ENCODE peak calls at places on chromosomes 12 and 14, in four cellular contexts. B, U, Q and L are unnamed samples.

GRCh38 chr12:127191124-127191523 is 1075.8 kb upstream of the TMEM132C start:
- ATAC-seq in Q (no peak), U (no peak), B (peak; percentile 72), L (no peak)

GRCh38 chr14:40309124-40309523 is 876.9 kb upstream of the FBXO33 start:
- ATAC-seq in Q (no peak), B (no peak), U (no peak), L (no peak)

GRCh38 chr14:96902004-96902403 is 104.8 kb downstream of the VRK1 start:
- ATAC-seq in Q (no peak), U (no peak), B (no peak), L (no peak)

GRCh38 chr12:4106617-4107016 is 166.9 kb upstream of the CCND2 start:
- ATAC-seq in U (peak; percentile 23), B (no peak), Q (peak; percentile 72), L (no peak)

GRCh38 chr12:89309815-89310214 is 42.5 kb downstream of the DUSP6 start:
- ATAC-seq in U (no peak), B (no peak), Q (peak; percentile 29), L (peak; percentile 65)

GRCh38 chr12:111068281-111068680 is 147.9 kb upstream of the MYL2 start:
- ATAC-seq in Q (peak; percentile 29), B (no peak), U (peak; percentile 17), L (no peak)

GRCh38 chr14:106277503-106277902 is 751.1 kb downstream of the TMEM121 start:
- ATAC-seq in Q (no peak), U (no peak), B (no peak), L (no peak)

GRCh38 chr14:79101388-79101787 is 931.2 kb downstream of the NRXN3 start:
- ATAC-seq in U (no peak), B (no peak), Q (no peak), L (no peak)

GRCh38 chr12:79690156-79690605 is 583 bp downstream of the PAWR start:
- ATAC-seq in U (peak; percentile 6), B (peak; percentile 1), Q (no peak), L (peak; percentile 10)

GRCh38 chr14:23727566-23728335 is 91.6 kb downstream of the DHRS2 start:
- ATAC-seq in Q (peak; percentile 58), B (peak; percentile 69), U (no peak), L (no peak)

GRCh38 chr14:103196716-103197115 is 73.5 kb downstream of the TNFAIP2 start:
- ATAC-seq in Q (no peak), B (no peak), U (no peak), L (no peak)

GRCh38 chr12:50296554-50296953 is 13.2 kb upstream of the LIMA1 start:
- ATAC-seq in U (no peak), B (no peak), Q (no peak), L (no peak)

GRCh38 chr12:88996389-88996788 is 355.9 kb downstream of the DUSP6 start:
- ATAC-seq in B (no peak), Q (no peak), U (no peak), L (no peak)

GRCh38 chr12:124625867-124626675 is 58.7 kb upstream of the NCOR2 start:
- ATAC-seq in U (no peak), Q (no peak), B (peak; percentile 96), L (peak; percentile 91)

GRCh38 chr14:23380197-23381016 is 3.6 kb downstream of the CMTM5 start:
- ATAC-seq in B (no peak), Q (peak; percentile 28), U (no peak), L (no peak)

GRCh38 chr12:121278450-121279375 is 17.8 kb downstream of the CAMKK2 start:
- ATAC-seq in U (no peak), B (no peak), Q (no peak), L (no peak)

GRCh38 chr14:102805941-102806340 is 28.7 kb downstream of the TRAF3 start:
- ATAC-seq in U (peak; percentile 25), Q (peak; percentile 59), B (no peak), L (no peak)

GRCh38 chr12:104720346-104721064 is 237.6 kb downstream of the SLC41A2 start:
- ATAC-seq in Q (peak; percentile 86), U (peak; percentile 66), B (no peak), L (peak; percentile 27)

GRCh38 chr14:97802430-97802829 is 1005.2 kb downstream of the VRK1 start:
- ATAC-seq in Q (no peak), B (peak; percentile 89), U (no peak), L (no peak)

GRCh38 chr12:48441122-48441521 is 31.2 kb upstream of the ANP32D start:
- ATAC-seq in U (no peak), Q (no peak), B (no peak), L (no peak)

GRCh38 chr12:46233985-46234384 is 34.9 kb downstream of the SLC38A1 start:
- ATAC-seq in B (no peak), Q (no peak), U (no peak), L (no peak)

GRCh38 chr12:103558879-103559278 is 28.2 kb upstream of the STAB2 start:
- ATAC-seq in B (no peak), U (no peak), Q (no peak), L (no peak)

GRCh38 chr14:63854330-63854729 is 1.5 kb downstream of the SYNE2 start:
- ATAC-seq in B (peak; percentile 24), U (no peak), Q (no peak), L (no peak)

GRCh38 chr12:125381373-125381772 is 316.1 kb downstream of the AACS start:
- ATAC-seq in Q (no peak), U (no peak), B (no peak), L (no peak)

GRCh38 chr14:102063092-102063807 is 23.6 kb downstream of the HSP90AA1 start:
- ATAC-seq in Q (peak; percentile 88), U (peak; percentile 82), B (peak; percentile 97), L (peak; percentile 95)

GRCh38 chr12:14216405-14217294 is 148.8 kb upstream of the ATF7IP start:
- ATAC-seq in Q (no peak), B (no peak), U (peak; percentile 77), L (no peak)

GRCh38 chr14:24367506-24368214 is at the start of gene NFATC4:
- ATAC-seq in Q (peak; percentile 21), U (no peak), B (no peak), L (peak; percentile 57)

GRCh38 chr12:49792976-49793580 is 35.1 kb downstream of the NCKAP5L start:
- ATAC-seq in Q (no peak), U (no peak), B (no peak), L (no peak)

GRCh38 chr14:88384653-88385205 is 728 bp upstream of the SPATA7 start:
- ATAC-seq in U (no peak), B (peak; percentile 1), Q (no peak), L (peak; percentile 30)

GRCh38 chr14:76546426-76547221 is 170.7 kb downstream of the ESRRB start:
- ATAC-seq in U (no peak), B (no peak), Q (no peak), L (no peak)

GRCh38 chr12:40820794-40821484 is 128.7 kb downstream of the CNTN1 start:
- ATAC-seq in Q (no peak), B (no peak), U (no peak), L (no peak)

GRCh38 chr14:44151120-44151519 is 356.0 kb downstream of the FSCB start:
- ATAC-seq in B (no peak), U (no peak), Q (no peak), L (no peak)

GRCh38 chr14:68253878-68254528 is 434.4 kb downstream of the RAD51B start:
- ATAC-seq in B (no peak), U (no peak), Q (no peak), L (no peak)

GRCh38 chr12:124416516-124417395 is 121.9 kb downstream of the RFLNA start:
- ATAC-seq in Q (no peak), U (no peak), B (no peak), L (no peak)

GRCh38 chr14:79586401-79586800 is 624.9 kb downstream of the DIO2 start:
- ATAC-seq in Q (no peak), B (no peak), U (no peak), L (no peak)

GRCh38 chr12:1130164-1130563 is 139.1 kb downstream of the ERC1 start:
- ATAC-seq in B (peak; percentile 69), Q (no peak), U (no peak), L (no peak)

GRCh38 chr14:52413729-52414453 is 99.8 kb downstream of the PTGER2 start:
- ATAC-seq in Q (peak; percentile 92), B (peak; percentile 72), U (peak; percentile 84), L (no peak)

GRCh38 chr12:47721431-47721973 is 3.8 kb downstream of the ENDOU start:
- ATAC-seq in Q (peak; percentile 43), B (no peak), U (no peak), L (no peak)